ENCODE peak calls at places on chromosomes 6 and 20, in eight cellular contexts. One of them, this sample, is unnamed.

GRCh38 chr6:135667694-135668455 is 170.3 kb upstream of the AHI1 start:
- DNase-seq in NCI-H524 treated with DMSO at 0.1 percent for 48 hours: no peak
- DNase-seq in NCI-H2029: peak
- DNase-seq in DMS153: peak
- DNase-seq in activated T-helper 1 cell treated with anti-CD3 and anti-CD28 coated beads, Interleukin-2, amount 50 U/mL, for 16 hours: no peak
- DNase-seq in kidney glomerular epithelial cell: no peak
- DNase-seq in naive thymus-derived CD4-positive, alpha-beta T cell: no peak
- DNase-seq in left ventricle myocardium superior: peak
- DNase-seq in this sample: no peak

GRCh38 chr6:143940011-143940597 is 68.0 kb downstream of the PLAGL1 start:
- DNase-seq in DMS153: no peak
- DNase-seq in left ventricle myocardium superior: no peak
- DNase-seq in activated T-helper 1 cell treated with anti-CD3 and anti-CD28 coated beads, Interleukin-2, amount 50 U/mL, for 16 hours: no peak
- DNase-seq in NCI-H2029: no peak
- DNase-seq in naive thymus-derived CD4-positive, alpha-beta T cell: no peak
- DNase-seq in kidney glomerular epithelial cell: peak
- DNase-seq in NCI-H524 treated with DMSO at 0.1 percent for 48 hours: peak
- DNase-seq in this sample: no peak

GRCh38 chr6:167742719-167743303 is 83.9 kb upstream of the AFDN start:
- DNase-seq in left ventricle myocardium superior: no peak
- DNase-seq in naive thymus-derived CD4-positive, alpha-beta T cell: no peak
- DNase-seq in activated T-helper 1 cell treated with anti-CD3 and anti-CD28 coated beads, Interleukin-2, amount 50 U/mL, for 16 hours: no peak
- DNase-seq in DMS153: no peak
- DNase-seq in NCI-H524 treated with DMSO at 0.1 percent for 48 hours: no peak
- DNase-seq in kidney glomerular epithelial cell: peak
- DNase-seq in NCI-H2029: no peak
- DNase-seq in this sample: no peak

GRCh38 chr20:32482251-32483220 is 102.6 kb downstream of the NOL4L start:
- DNase-seq in naive thymus-derived CD4-positive, alpha-beta T cell: no peak
- DNase-seq in DMS153: no peak
- DNase-seq in kidney glomerular epithelial cell: no peak
- DNase-seq in activated T-helper 1 cell treated with anti-CD3 and anti-CD28 coated beads, Interleukin-2, amount 50 U/mL, for 16 hours: no peak
- DNase-seq in NCI-H524 treated with DMSO at 0.1 percent for 48 hours: no peak
- DNase-seq in left ventricle myocardium superior: peak
- DNase-seq in NCI-H2029: no peak
- DNase-seq in this sample: no peak

GRCh38 chr6:118783931-118784528 is 109.9 kb upstream of the ASF1A start:
- DNase-seq in NCI-H524 treated with DMSO at 0.1 percent for 48 hours: peak
- DNase-seq in activated T-helper 1 cell treated with anti-CD3 and anti-CD28 coated beads, Interleukin-2, amount 50 U/mL, for 16 hours: no peak
- DNase-seq in kidney glomerular epithelial cell: no peak
- DNase-seq in NCI-H2029: no peak
- DNase-seq in left ventricle myocardium superior: no peak
- DNase-seq in naive thymus-derived CD4-positive, alpha-beta T cell: no peak
- DNase-seq in DMS153: no peak
- DNase-seq in this sample: no peak

GRCh38 chr6:7439243-7439642 is 49.6 kb downstream of the RIOK1 start:
- DNase-seq in kidney glomerular epithelial cell: no peak
- DNase-seq in left ventricle myocardium superior: no peak
- DNase-seq in NCI-H524 treated with DMSO at 0.1 percent for 48 hours: no peak
- DNase-seq in activated T-helper 1 cell treated with anti-CD3 and anti-CD28 coated beads, Interleukin-2, amount 50 U/mL, for 16 hours: no peak
- DNase-seq in naive thymus-derived CD4-positive, alpha-beta T cell: no peak
- DNase-seq in DMS153: no peak
- DNase-seq in NCI-H2029: no peak
- DNase-seq in this sample: no peak

GRCh38 chr20:51910202-51911050 is 108.1 kb upstream of the SALL4 start:
- DNase-seq in naive thymus-derived CD4-positive, alpha-beta T cell: no peak
- DNase-seq in DMS153: no peak
- DNase-seq in left ventricle myocardium superior: no peak
- DNase-seq in kidney glomerular epithelial cell: no peak
- DNase-seq in NCI-H524 treated with DMSO at 0.1 percent for 48 hours: no peak
- DNase-seq in activated T-helper 1 cell treated with anti-CD3 and anti-CD28 coated beads, Interleukin-2, amount 50 U/mL, for 16 hours: no peak
- DNase-seq in NCI-H2029: no peak
- DNase-seq in this sample: no peak

GRCh38 chr6:139965393-139965792 is 590.9 kb upstream of the CITED2 start:
- DNase-seq in NCI-H524 treated with DMSO at 0.1 percent for 48 hours: no peak
- DNase-seq in left ventricle myocardium superior: no peak
- DNase-seq in activated T-helper 1 cell treated with anti-CD3 and anti-CD28 coated beads, Interleukin-2, amount 50 U/mL, for 16 hours: no peak
- DNase-seq in DMS153: peak
- DNase-seq in kidney glomerular epithelial cell: no peak
- DNase-seq in naive thymus-derived CD4-positive, alpha-beta T cell: no peak
- DNase-seq in NCI-H2029: no peak
- DNase-seq in this sample: no peak

GRCh38 chr20:7392551-7392950 is 547.7 kb downstream of the HAO1 start:
- DNase-seq in naive thymus-derived CD4-positive, alpha-beta T cell: no peak
- DNase-seq in NCI-H524 treated with DMSO at 0.1 percent for 48 hours: no peak
- DNase-seq in left ventricle myocardium superior: no peak
- DNase-seq in kidney glomerular epithelial cell: no peak
- DNase-seq in DMS153: no peak
- DNase-seq in activated T-helper 1 cell treated with anti-CD3 and anti-CD28 coated beads, Interleukin-2, amount 50 U/mL, for 16 hours: no peak
- DNase-seq in NCI-H2029: no peak
- DNase-seq in this sample: no peak

GRCh38 chr6:84763397-84764331 is 734 bp downstream of the TBX18 start:
- DNase-seq in DMS153: no peak
- DNase-seq in activated T-helper 1 cell treated with anti-CD3 and anti-CD28 coated beads, Interleukin-2, amount 50 U/mL, for 16 hours: no peak
- DNase-seq in kidney glomerular epithelial cell: no peak
- DNase-seq in naive thymus-derived CD4-positive, alpha-beta T cell: no peak
- DNase-seq in NCI-H524 treated with DMSO at 0.1 percent for 48 hours: no peak
- DNase-seq in NCI-H2029: no peak
- DNase-seq in left ventricle myocardium superior: peak
- DNase-seq in this sample: no peak

GRCh38 chr6:108168501-108168979 is 2.7 kb downstream of the NR2E1 start:
- DNase-seq in NCI-H2029: no peak
- DNase-seq in DMS153: no peak
- DNase-seq in activated T-helper 1 cell treated with anti-CD3 and anti-CD28 coated beads, Interleukin-2, amount 50 U/mL, for 16 hours: no peak
- DNase-seq in NCI-H524 treated with DMSO at 0.1 percent for 48 hours: no peak
- DNase-seq in kidney glomerular epithelial cell: no peak
- DNase-seq in naive thymus-derived CD4-positive, alpha-beta T cell: no peak
- DNase-seq in left ventricle myocardium superior: peak
- DNase-seq in this sample: no peak

GRCh38 chr6:127900935-127901334 is at the start of gene THEMIS:
- DNase-seq in DMS153: no peak
- DNase-seq in NCI-H524 treated with DMSO at 0.1 percent for 48 hours: no peak
- DNase-seq in NCI-H2029: no peak
- DNase-seq in kidney glomerular epithelial cell: no peak
- DNase-seq in naive thymus-derived CD4-positive, alpha-beta T cell: peak
- DNase-seq in activated T-helper 1 cell treated with anti-CD3 and anti-CD28 coated beads, Interleukin-2, amount 50 U/mL, for 16 hours: no peak
- DNase-seq in left ventricle myocardium superior: no peak
- DNase-seq in this sample: no peak

GRCh38 chr20:57627972-57628650 is 7.9 kb upstream of the ZBP1 start:
- DNase-seq in kidney glomerular epithelial cell: no peak
- DNase-seq in left ventricle myocardium superior: peak
- DNase-seq in naive thymus-derived CD4-positive, alpha-beta T cell: no peak
- DNase-seq in NCI-H524 treated with DMSO at 0.1 percent for 48 hours: no peak
- DNase-seq in NCI-H2029: no peak
- DNase-seq in DMS153: no peak
- DNase-seq in activated T-helper 1 cell treated with anti-CD3 and anti-CD28 coated beads, Interleukin-2, amount 50 U/mL, for 16 hours: no peak
- DNase-seq in this sample: peak

GRCh38 chr6:100730581-100730980 is 150.5 kb downstream of the ASCC3 start:
- DNase-seq in DMS153: no peak
- DNase-seq in naive thymus-derived CD4-positive, alpha-beta T cell: no peak
- DNase-seq in kidney glomerular epithelial cell: no peak
- DNase-seq in activated T-helper 1 cell treated with anti-CD3 and anti-CD28 coated beads, Interleukin-2, amount 50 U/mL, for 16 hours: no peak
- DNase-seq in left ventricle myocardium superior: no peak
- DNase-seq in NCI-H2029: no peak
- DNase-seq in NCI-H524 treated with DMSO at 0.1 percent for 48 hours: no peak
- DNase-seq in this sample: no peak

GRCh38 chr20:45052698-45053440 is 48.1 kb downstream of the KCNS1 start:
- DNase-seq in NCI-H2029: peak
- DNase-seq in NCI-H524 treated with DMSO at 0.1 percent for 48 hours: no peak
- DNase-seq in activated T-helper 1 cell treated with anti-CD3 and anti-CD28 coated beads, Interleukin-2, amount 50 U/mL, for 16 hours: no peak
- DNase-seq in left ventricle myocardium superior: no peak
- DNase-seq in DMS153: no peak
- DNase-seq in naive thymus-derived CD4-positive, alpha-beta T cell: no peak
- DNase-seq in kidney glomerular epithelial cell: peak
- DNase-seq in this sample: no peak

GRCh38 chr6:137190710-137191109 is 17.3 kb upstream of the IL22RA2 start:
- DNase-seq in left ventricle myocardium superior: no peak
- DNase-seq in naive thymus-derived CD4-positive, alpha-beta T cell: no peak
- DNase-seq in activated T-helper 1 cell treated with anti-CD3 and anti-CD28 coated beads, Interleukin-2, amount 50 U/mL, for 16 hours: no peak
- DNase-seq in DMS153: no peak
- DNase-seq in kidney glomerular epithelial cell: no peak
- DNase-seq in NCI-H524 treated with DMSO at 0.1 percent for 48 hours: no peak
- DNase-seq in NCI-H2029: no peak
- DNase-seq in this sample: no peak

GRCh38 chr6:129890164-129890563 is 29.0 kb upstream of the TMEM244 start:
- DNase-seq in NCI-H2029: no peak
- DNase-seq in activated T-helper 1 cell treated with anti-CD3 and anti-CD28 coated beads, Interleukin-2, amount 50 U/mL, for 16 hours: no peak
- DNase-seq in left ventricle myocardium superior: no peak
- DNase-seq in NCI-H524 treated with DMSO at 0.1 percent for 48 hours: no peak
- DNase-seq in kidney glomerular epithelial cell: peak
- DNase-seq in DMS153: no peak
- DNase-seq in naive thymus-derived CD4-positive, alpha-beta T cell: no peak
- DNase-seq in this sample: no peak

GRCh38 chr20:58518387-58518786 is 3.2 kb upstream of the APCDD1L start:
- DNase-seq in activated T-helper 1 cell treated with anti-CD3 and anti-CD28 coated beads, Interleukin-2, amount 50 U/mL, for 16 hours: no peak
- DNase-seq in NCI-H2029: no peak
- DNase-seq in naive thymus-derived CD4-positive, alpha-beta T cell: no peak
- DNase-seq in NCI-H524 treated with DMSO at 0.1 percent for 48 hours: no peak
- DNase-seq in kidney glomerular epithelial cell: no peak
- DNase-seq in left ventricle myocardium superior: no peak
- DNase-seq in DMS153: no peak
- DNase-seq in this sample: no peak

GRCh38 chr20:31485450-31486339 is 10.6 kb downstream of the REM1 start:
- DNase-seq in DMS153: no peak
- DNase-seq in NCI-H2029: no peak
- DNase-seq in left ventricle myocardium superior: peak
- DNase-seq in kidney glomerular epithelial cell: no peak
- DNase-seq in NCI-H524 treated with DMSO at 0.1 percent for 48 hours: no peak
- DNase-seq in naive thymus-derived CD4-positive, alpha-beta T cell: no peak
- DNase-seq in activated T-helper 1 cell treated with anti-CD3 and anti-CD28 coated beads, Interleukin-2, amount 50 U/mL, for 16 hours: no peak
- DNase-seq in this sample: no peak

GRCh38 chr6:169719117-169719516 is 5.2 kb downstream of the PHF10 start:
- DNase-seq in NCI-H524 treated with DMSO at 0.1 percent for 48 hours: no peak
- DNase-seq in kidney glomerular epithelial cell: peak
- DNase-seq in NCI-H2029: no peak
- DNase-seq in naive thymus-derived CD4-positive, alpha-beta T cell: no peak
- DNase-seq in left ventricle myocardium superior: no peak
- DNase-seq in DMS153: no peak
- DNase-seq in activated T-helper 1 cell treated with anti-CD3 and anti-CD28 coated beads, Interleukin-2, amount 50 U/mL, for 16 hours: no peak
- DNase-seq in this sample: no peak

GRCh38 chr6:7129784-7130569 is 22.2 kb downstream of the RREB1 start:
- DNase-seq in activated T-helper 1 cell treated with anti-CD3 and anti-CD28 coated beads, Interleukin-2, amount 50 U/mL, for 16 hours: no peak
- DNase-seq in kidney glomerular epithelial cell: no peak
- DNase-seq in NCI-H2029: peak
- DNase-seq in DMS153: no peak
- DNase-seq in naive thymus-derived CD4-positive, alpha-beta T cell: no peak
- DNase-seq in NCI-H524 treated with DMSO at 0.1 percent for 48 hours: no peak
- DNase-seq in left ventricle myocardium superior: no peak
- DNase-seq in this sample: no peak

GRCh38 chr20:48210111-48211029 is 425.1 kb upstream of the SULF2 start:
- DNase-seq in kidney glomerular epithelial cell: no peak
- DNase-seq in NCI-H524 treated with DMSO at 0.1 percent for 48 hours: no peak
- DNase-seq in activated T-helper 1 cell treated with anti-CD3 and anti-CD28 coated beads, Interleukin-2, amount 50 U/mL, for 16 hours: no peak
- DNase-seq in naive thymus-derived CD4-positive, alpha-beta T cell: no peak
- DNase-seq in DMS153: no peak
- DNase-seq in NCI-H2029: no peak
- DNase-seq in left ventricle myocardium superior: no peak
- DNase-seq in this sample: no peak

GRCh38 chr6:158826819-158827501 is 7.8 kb upstream of the EZR start:
- DNase-seq in NCI-H524 treated with DMSO at 0.1 percent for 48 hours: no peak
- DNase-seq in left ventricle myocardium superior: no peak
- DNase-seq in DMS153: no peak
- DNase-seq in kidney glomerular epithelial cell: no peak
- DNase-seq in naive thymus-derived CD4-positive, alpha-beta T cell: no peak
- DNase-seq in activated T-helper 1 cell treated with anti-CD3 and anti-CD28 coated beads, Interleukin-2, amount 50 U/mL, for 16 hours: no peak
- DNase-seq in NCI-H2029: no peak
- DNase-seq in this sample: no peak

GRCh38 chr6:112636650-112637260 is 289.6 kb downstream of the RFPL4B start:
- DNase-seq in activated T-helper 1 cell treated with anti-CD3 and anti-CD28 coated beads, Interleukin-2, amount 50 U/mL, for 16 hours: no peak
- DNase-seq in naive thymus-derived CD4-positive, alpha-beta T cell: no peak
- DNase-seq in DMS153: no peak
- DNase-seq in NCI-H524 treated with DMSO at 0.1 percent for 48 hours: no peak
- DNase-seq in left ventricle myocardium superior: no peak
- DNase-seq in NCI-H2029: no peak
- DNase-seq in kidney glomerular epithelial cell: peak
- DNase-seq in this sample: no peak

GRCh38 chr20:46004813-46005505 is 3.7 kb upstream of the MMP9 start:
- DNase-seq in left ventricle myocardium superior: no peak
- DNase-seq in DMS153: no peak
- DNase-seq in NCI-H2029: peak
- DNase-seq in kidney glomerular epithelial cell: no peak
- DNase-seq in naive thymus-derived CD4-positive, alpha-beta T cell: no peak
- DNase-seq in activated T-helper 1 cell treated with anti-CD3 and anti-CD28 coated beads, Interleukin-2, amount 50 U/mL, for 16 hours: no peak
- DNase-seq in NCI-H524 treated with DMSO at 0.1 percent for 48 hours: no peak
- DNase-seq in this sample: no peak

This sample was measured in esophagus squamous epithelium.